ENCODE peak calls at places on chromosomes 3 and 15, in seven cellular contexts. E is dorsolateral prefrontal cortex, S is fibroblast of the aortic adventitia, T is fibroblast of mammary gland, J is lower leg skin, P is adipocyte, B is lung. L is an unnamed sample.
A peak's percentile ranks its signal among the peaks of the same experiment; 100 is the strongest.

GRCh38 chr3:27594096-27594690 is 110.0 kb upstream of the SLC4A7 start:
- DNase-seq in E (no peak), S (peak; percentile 68), T (no peak), J (no peak), P (peak; percentile 64), B (no peak), L (peak; percentile 24)

GRCh38 chr3:112793311-112794081 is 53.2 kb downstream of the CD200R1L start:
- DNase-seq in E (no peak), S (no peak), T (peak; percentile 26), J (no peak), P (no peak), B (no peak), L (peak; percentile 16)

GRCh38 chr15:32919749-32920414 is 202.1 kb downstream of the GREM1 start:
- DNase-seq in E (no peak), S (peak; percentile 100), T (peak; percentile 98), J (no peak), P (peak; percentile 97), B (no peak), L (peak; percentile 98)

GRCh38 chr3:131749826-131750225 is 247.1 kb upstream of the MRPL3 start:
- DNase-seq in E (no peak), S (no peak), T (no peak), J (no peak), P (no peak), B (no peak), L (no peak)

GRCh38 chr3:159941043-159941994 is 47.3 kb upstream of the IL12A start:
- DNase-seq in E (no peak), S (no peak), T (peak; percentile 24), J (no peak), P (no peak), B (no peak), L (peak; percentile 27)

GRCh38 chr15:80154336-80154735 is 1.5 kb downstream of the FAH start:
- DNase-seq in E (no peak), S (no peak), T (peak; percentile 64), J (no peak), P (no peak), B (no peak), L (no peak)

GRCh38 chr15:92809880-92810361 is 90.2 kb upstream of the CHD2 start:
- DNase-seq in E (no peak), S (no peak), T (peak; percentile 49), J (no peak), P (peak; percentile 77), B (no peak), L (peak; percentile 56)

GRCh38 chr3:16869606-16870005 is 15.1 kb upstream of the PLCL2 start:
- DNase-seq in E (no peak), S (no peak), T (peak; percentile 30), J (no peak), P (peak; percentile 67), B (no peak), L (peak; percentile 34)

GRCh38 chr15:67534360-67534759 is 8.1 kb upstream of the MAP2K5 start:
- DNase-seq in E (no peak), S (no peak), T (no peak), J (no peak), P (no peak), B (no peak), L (no peak)

GRCh38 chr15:57440799-57441198 is 64.5 kb downstream of the CGNL1 start:
- DNase-seq in E (no peak), S (peak; percentile 94), T (peak; percentile 31), J (no peak), P (peak; percentile 78), B (no peak), L (peak; percentile 70)

GRCh38 chr3:23671901-23672589 is 133.7 kb upstream of the UBE2E1 start:
- DNase-seq in E (no peak), S (no peak), T (no peak), J (no peak), P (no peak), B (no peak), L (peak; percentile 19)

GRCh38 chr3:131454501-131454900 is 48.3 kb downstream of the MRPL3 start:
- DNase-seq in E (no peak), S (peak; percentile 53), T (peak; percentile 90), J (no peak), P (peak; percentile 36), B (no peak), L (peak; percentile 76)

GRCh38 chr3:73321286-73321685 is 259.8 kb downstream of the EBLN2 start:
- DNase-seq in E (no peak), S (no peak), T (no peak), J (no peak), P (no peak), B (no peak), L (no peak)

GRCh38 chr3:27990837-27991236 is 250.6 kb upstream of the CMC1 start:
- DNase-seq in E (no peak), S (no peak), T (no peak), J (no peak), P (no peak), B (no peak), L (no peak)

GRCh38 chr15:66833372-66833771 is 131.3 kb downstream of the SMAD6 start:
- DNase-seq in E (peak; percentile 17), S (no peak), T (no peak), J (no peak), P (no peak), B (no peak), L (no peak)

GRCh38 chr3:85589145-85589544 is 630.4 kb downstream of the CADM2 start:
- DNase-seq in E (no peak), S (peak; percentile 4), T (peak; percentile 41), J (no peak), P (no peak), B (no peak), L (peak; percentile 22)

GRCh38 chr3:54660599-54661210 is 267.2 kb downstream of the LRTM1 start:
- DNase-seq in E (no peak), S (peak; percentile 10), T (no peak), J (no peak), P (peak; percentile 60), B (no peak), L (peak; percentile 8)

GRCh38 chr3:55494976-55495375 is 7.9 kb upstream of the WNT5A start:
- DNase-seq in E (no peak), S (no peak), T (no peak), J (no peak), P (no peak), B (no peak), L (no peak)

GRCh38 chr15:101568821-101569555 is 79.5 kb upstream of the PCSK6 start:
- DNase-seq in E (no peak), S (no peak), T (no peak), J (no peak), P (no peak), B (no peak), L (no peak)

GRCh38 chr3:25047058-25047457 is 381.0 kb upstream of the RARB start:
- DNase-seq in E (no peak), S (no peak), T (no peak), J (no peak), P (no peak), B (no peak), L (no peak)

GRCh38 chr3:8768364-8769087 is 887 bp downstream of the OXTR start:
- DNase-seq in E (no peak), S (no peak), T (no peak), J (no peak), P (peak; percentile 38), B (no peak), L (peak; percentile 55)

GRCh38 chr15:70142322-70143191 is 44.8 kb upstream of the TLE3 start:
- DNase-seq in E (no peak), S (no peak), T (peak; percentile 86), J (no peak), P (no peak), B (peak; percentile 44), L (peak; percentile 59)

GRCh38 chr3:108319428-108320053 is 23.2 kb downstream of the HHLA2 start:
- DNase-seq in E (no peak), S (no peak), T (no peak), J (peak; percentile 28), P (peak; percentile 33), B (peak; percentile 83), L (no peak)

DNA sequence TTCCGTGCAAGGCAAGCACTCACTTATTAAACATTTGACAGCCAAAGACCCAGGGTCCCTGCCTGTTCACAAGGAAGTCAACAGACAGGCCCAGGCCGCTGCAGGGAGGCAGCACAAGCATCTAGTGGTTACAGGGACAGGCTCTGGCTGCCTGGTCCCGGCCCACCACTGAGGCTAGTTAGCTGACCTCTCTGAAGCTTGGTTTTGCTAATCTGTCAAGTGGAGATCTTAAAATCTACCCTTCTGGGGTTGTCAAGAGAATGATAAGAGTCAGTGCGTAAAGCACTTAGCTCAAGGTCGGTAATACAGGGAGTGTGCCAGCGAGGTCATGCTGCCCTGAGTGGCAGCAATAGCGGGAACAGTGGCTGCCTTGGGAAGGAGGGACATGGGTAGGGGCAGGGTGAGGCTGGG is 6.0 kb downstream of the GNB5 start:
- DNase-seq in E (no peak), S (no peak), T (no peak), J (no peak), P (no peak), B (no peak), L (no peak)
- H3K4me3 ChIP-seq in E (no peak overlapping the region), S (no peak overlapping the region), T (no peak overlapping the region), J (no peak overlapping the region), P (no peak overlapping the region), B (no peak overlapping the region), L (no peak overlapping the region)

GRCh38 chr3:124837065-124837464 is 50.1 kb downstream of the ITGB5 start:
- DNase-seq in E (no peak), S (peak; percentile 43), T (no peak), J (no peak), P (no peak), B (no peak), L (peak; percentile 44)

GRCh38 chr3:124836448-124836847 is 50.7 kb downstream of the ITGB5 start:
- DNase-seq in E (no peak), S (no peak), T (no peak), J (no peak), P (no peak), B (no peak), L (no peak)

GRCh38 chr3:124832782-124833709 is 54.1 kb downstream of the ITGB5 start:
- DNase-seq in E (no peak), S (peak; percentile 92), T (peak; percentile 89), J (no peak), P (peak; percentile 92), B (no peak), L (peak; percentile 89)

GRCh38 chr3:124833710-124834332 is 53.3 kb downstream of the ITGB5 start:
- DNase-seq in E (no peak), S (no peak), T (no peak), J (no peak), P (no peak), B (no peak), L (no peak)

GRCh38 chr3:124834723-124835718 is 52.1 kb downstream of the ITGB5 start:
- DNase-seq in E (no peak), S (no peak), T (peak; percentile 93), J (peak; percentile 74), P (peak; percentile 74), B (no peak), L (peak; percentile 52)
- H3K4me3 ChIP-seq in E (no peak overlapping the region), S (no peak overlapping the region), T (no peak overlapping the region), J (no peak overlapping the region), P (peak overlapping the region; percentile 25), B (no peak overlapping the region), L (no peak overlapping the region)

GRCh38 chr3:183637106-183637486 is 1.7 kb downstream of the KLHL24 start:
- DNase-seq in E (no peak), S (peak; percentile 22), T (no peak), J (no peak), P (no peak), B (no peak), L (peak; percentile 9)
- H3K4me3 ChIP-seq in E (peak overlapping the region; percentile 81), S (peak overlapping the region; percentile 86), T (peak overlapping the region; percentile 83), J (peak overlapping the region; percentile 8), P (peak overlapping the region; percentile 96), B (no peak overlapping the region), L (peak overlapping the region; percentile 82)

DNA sequence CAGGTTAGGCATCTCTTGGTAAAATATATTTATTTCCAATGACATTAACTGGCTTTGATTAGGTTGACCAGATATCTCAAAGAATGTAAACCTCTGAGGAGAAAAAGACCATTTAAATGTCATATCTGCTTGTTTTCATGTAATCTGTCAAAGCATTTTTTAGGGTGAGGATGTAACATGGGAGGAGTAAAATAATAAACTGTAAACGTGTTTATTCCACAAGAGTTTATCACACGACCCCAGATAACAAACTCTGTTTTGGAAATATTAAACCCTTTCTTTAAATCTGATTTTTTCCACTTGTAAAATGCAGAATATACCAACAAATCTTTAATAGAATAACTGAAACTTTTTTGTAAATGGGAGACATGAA is 1.6 kb downstream of the TM4SF1 start:
- DNase-seq in E (no peak), S (no peak), T (no peak), J (no peak), P (no peak), B (no peak), L (no peak)
- H3K4me3 ChIP-seq in E (no peak overlapping the region), S (peak overlapping the region; percentile 77), T (peak overlapping the region; percentile 57), J (no peak overlapping the region), P (peak overlapping the region; percentile 3), B (peak overlapping the region; percentile 42), L (no peak overlapping the region)